ENCODE peak calls at places on chromosome 19, in nine cellular contexts. M is GF-D8; Q is CD4-positive, alpha-beta T cell; I is activated CD4-positive, CD25-positive, alpha-beta regulatory T cell treated with anti-CD3 and anti-CD28 coated beads, Interleukin-2, amount 50 U/mL, for 16 hours; E is heart right ventricle; D is myocyte; A is non-pigmented ciliary epithelial cell; Z is adrenal gland; V is stimulated activated CD4-positive, alpha-beta T cell treated with anti-CD3 and anti-CD28 coated beads, Interleukin-4, amount 100 ng/mL, for 4 hours. S is an unnamed sample.

GRCh38 chr19:2308114-2308556 is at the start of gene LINGO3:
- DNase-seq in M (no peak), Q (no peak), I (no peak), E (no peak), D (no peak), A (no peak), Z (no peak), V (no peak), S (no peak)

GRCh38 chr19:46404039-46404883 is 9.1 kb downstream of the CCDC8 start:
- DNase-seq in M (peak), Q (no peak), I (no peak), E (peak), D (peak), A (no peak), Z (peak), V (no peak), S (peak)

GRCh38 chr19:55116232-55117062 is 990 bp downstream of the PPP1R12C start:
- DNase-seq in M (peak), Q (no peak), I (no peak), E (peak), D (peak), A (no peak), Z (peak), V (peak), S (peak)

GRCh38 chr19:53192771-53193533 is at the start of gene ZNF665:
- DNase-seq in M (peak), Q (peak), I (peak), E (peak), D (no peak), A (peak), Z (peak), V (peak), S (peak)

GRCh38 chr19:15656467-15656866 is 15.8 kb downstream of the CYP4F3 start:
- DNase-seq in M (no peak), Q (no peak), I (no peak), E (no peak), D (no peak), A (no peak), Z (no peak), V (no peak), S (no peak)

GRCh38 chr19:15264933-15265206 is 32.6 kb upstream of the EPHX3 start:
- DNase-seq in M (no peak), Q (no peak), I (no peak), E (no peak), D (no peak), A (no peak), Z (no peak), V (no peak), S (no peak)

GRCh38 chr19:41319500-41320184 is 9.7 kb downstream of the CCDC97 start:
- DNase-seq in M (no peak), Q (no peak), I (no peak), E (no peak), D (no peak), A (no peak), Z (no peak), V (no peak), S (no peak)

GRCh38 chr19:30457484-30457883 is 85.3 kb downstream of the ZNF536 start:
- DNase-seq in M (no peak), Q (no peak), I (no peak), E (no peak), D (no peak), A (no peak), Z (no peak), V (no peak), S (no peak)

GRCh38 chr19:19386373-19386869 is 19.1 kb upstream of the GATAD2A start:
- DNase-seq in M (no peak), Q (no peak), I (no peak), E (no peak), D (no peak), A (no peak), Z (no peak), V (no peak), S (peak)

GRCh38 chr19:23554548-23554947 is 132.5 kb downstream of the ZNF675 start:
- DNase-seq in M (no peak), Q (no peak), I (no peak), E (no peak), D (no peak), A (no peak), Z (no peak), V (no peak), S (no peak)

GRCh38 chr19:47541507-47541906 is 26.6 kb upstream of the NAPA start:
- DNase-seq in M (no peak), Q (no peak), I (no peak), E (no peak), D (no peak), A (no peak), Z (no peak), V (no peak), S (no peak)

GRCh38 chr19:55369651-55370304 is 485 bp downstream of the IL11 start:
- DNase-seq in M (no peak), Q (no peak), I (no peak), E (no peak), D (peak), A (no peak), Z (no peak), V (no peak), S (no peak)

GRCh38 chr19:31534786-31535185 is 185.6 kb upstream of the TSHZ3 start:
- DNase-seq in M (no peak), Q (no peak), I (no peak), E (no peak), D (no peak), A (no peak), Z (no peak), V (no peak), S (no peak)

GRCh38 chr19:50928841-50929240 is 17.6 kb upstream of the KLK4 start:
- DNase-seq in M (no peak), Q (no peak), I (no peak), E (no peak), D (no peak), A (no peak), Z (no peak), V (no peak), S (no peak)

GRCh38 chr19:39064405-39064804 is 19.8 kb upstream of the ACP7 start:
- DNase-seq in M (no peak), Q (no peak), I (no peak), E (no peak), D (no peak), A (no peak), Z (no peak), V (no peak), S (no peak)

GRCh38 chr19:48624791-48625723 is 5.8 kb downstream of the SPHK2 start:
- DNase-seq in M (no peak), Q (no peak), I (no peak), E (no peak), D (no peak), A (no peak), Z (peak), V (no peak), S (peak)

GRCh38 chr19:19185853-19186728 is 5.9 kb downstream of the BORCS8 start:
- DNase-seq in M (peak), Q (peak), I (peak), E (no peak), D (no peak), A (no peak), Z (peak), V (peak), S (no peak)

GRCh38 chr19:30095171-30095570 is 153.1 kb downstream of the URI1 start:
- DNase-seq in M (no peak), Q (no peak), I (no peak), E (no peak), D (no peak), A (no peak), Z (no peak), V (no peak), S (peak)

GRCh38 chr19:11887618-11888531 is at the start of gene ZNF69:
- DNase-seq in M (peak), Q (peak), I (peak), E (peak), D (peak), A (peak), Z (peak), V (peak), S (peak)

GRCh38 chr19:3369337-3370213 is 3.2 kb downstream of the NFIC start:
- DNase-seq in M (no peak), Q (no peak), I (no peak), E (peak), D (peak), A (no peak), Z (peak), V (no peak), S (peak)

GRCh38 chr19:42422092-42422575 is 5.1 kb downstream of the LIPE start:
- DNase-seq in M (no peak), Q (no peak), I (no peak), E (peak), D (no peak), A (no peak), Z (peak), V (no peak), S (peak)

GRCh38 chr19:49145485-49146407 is 9.4 kb downstream of the HRC start:
- DNase-seq in M (peak), Q (peak), I (peak), E (peak), D (peak), A (no peak), Z (peak), V (peak), S (peak)

GRCh38 chr19:16118489-16119033 is 6.9 kb downstream of the RAB8A start:
- DNase-seq in M (peak), Q (no peak), I (no peak), E (no peak), D (no peak), A (no peak), Z (no peak), V (no peak), S (peak)

GRCh38 chr19:57888494-57889231 is at the start of gene ZNF814:
- DNase-seq in M (peak), Q (peak), I (peak), E (peak), D (peak), A (peak), Z (peak), V (peak), S (peak)

GRCh38 chr19:28010656-28011055 is 1202.3 kb downstream of the UQCRFS1 start:
- DNase-seq in M (no peak), Q (no peak), I (no peak), E (no peak), D (no peak), A (no peak), Z (no peak), V (no peak), S (no peak)

GRCh38 chr19:1115646-1116420 is 12.0 kb downstream of the GPX4 start:
- DNase-seq in M (no peak), Q (no peak), I (no peak), E (no peak), D (no peak), A (no peak), Z (no peak), V (no peak), S (peak)

GRCh38 chr19:55446060-55446459 is 3.0 kb upstream of the SHISA7 start:
- DNase-seq in M (no peak), Q (no peak), I (no peak), E (no peak), D (no peak), A (no peak), Z (no peak), V (no peak), S (no peak)

GRCh38 chr19:17719730-17720486 is 628 bp downstream of the MAP1S start:
- DNase-seq in M (no peak), Q (no peak), I (no peak), E (peak), D (no peak), A (no peak), Z (no peak), V (peak), S (peak)

GRCh38 chr19:13795595-13796300 is 505 bp downstream of the ZSWIM4 start:
- DNase-seq in M (no peak), Q (no peak), I (no peak), E (no peak), D (peak), A (no peak), Z (no peak), V (no peak), S (no peak)

GRCh38 chr19:9878511-9879196 is 43.5 kb downstream of the PIN1 start:
- DNase-seq in M (no peak), Q (no peak), I (no peak), E (no peak), D (no peak), A (no peak), Z (no peak), V (no peak), S (no peak)

GRCh38 chr19:44050740-44051653 is 839 bp upstream of the ZNF223 start:
- DNase-seq in M (no peak), Q (no peak), I (no peak), E (no peak), D (no peak), A (no peak), Z (no peak), V (peak), S (no peak)

GRCh38 chr19:7928741-7929701 is 3.1 kb upstream of the CTXN1 start:
- DNase-seq in M (no peak), Q (peak), I (no peak), E (no peak), D (peak), A (peak), Z (peak), V (peak), S (no peak)

GRCh38 chr19:4140237-4140711 is 13.2 kb upstream of the CREB3L3 start:
- DNase-seq in M (peak), Q (no peak), I (no peak), E (no peak), D (peak), A (no peak), Z (peak), V (no peak), S (peak)

GRCh38 chr19:17049711-17050280 is 23.2 kb upstream of the CPAMD8 start:
- DNase-seq in M (no peak), Q (no peak), I (no peak), E (no peak), D (peak), A (peak), Z (no peak), V (no peak), S (no peak)

GRCh38 chr19:49339364-49340068 is 4.3 kb downstream of the CD37 start:
- DNase-seq in M (no peak), Q (no peak), I (no peak), E (peak), D (no peak), A (peak), Z (peak), V (no peak), S (peak)

GRCh38 chr19:29260477-29261317 is 47.7 kb upstream of the UQCRFS1 start:
- DNase-seq in M (peak), Q (no peak), I (no peak), E (no peak), D (peak), A (no peak), Z (peak), V (no peak), S (no peak)

GRCh38 chr19:45558399-45558878 is 26.2 kb downstream of the OPA3 start:
- DNase-seq in M (peak), Q (peak), I (peak), E (no peak), D (peak), A (no peak), Z (peak), V (peak), S (peak)

GRCh38 chr19:11130824-11131455 is 24.6 kb downstream of the SPC24 start:
- DNase-seq in M (no peak), Q (peak), I (peak), E (peak), D (peak), A (no peak), Z (peak), V (peak), S (peak)

S was measured in spleen.